ENCODE peak calls at places on chromosomes 11 and 22, in eight cellular contexts. D is neural crest cell; M is fibroblast of villous mesenchyme; L is naive thymus-derived CD8-positive, alpha-beta T cell; K is stimulated activated naive CD8-positive, alpha-beta T cell treated with anti-CD3 and anti-CD28 coated beads, Interleukin-15, amount 100 ng/mL, for 72 hours; O is RWPE2; Y is EH; J is nephron progenitor cell. Q is an unnamed sample.

GRCh38 chr11:48020092-48020755 is 39.9 kb downstream of the PTPRJ start:
- DNase-seq in D (no peak), M (no peak), L (no peak), K (no peak), O (no peak), Y (no peak), J (no peak), Q (no peak)

GRCh38 chr11:6542727-6543126 is 45.6 kb downstream of the DNHD1 start:
- DNase-seq in D (no peak), M (no peak), L (no peak), K (no peak), O (no peak), Y (no peak), J (no peak), Q (no peak)

GRCh38 chr11:119907934-119908760 is 179.1 kb upstream of the NECTIN1 start:
- DNase-seq in D (no peak), M (no peak), L (no peak), K (no peak), O (no peak), Y (no peak), J (no peak), Q (no peak)

GRCh38 chr11:12210200-12210599 is 99.8 kb downstream of the MICAL2 start:
- DNase-seq in D (no peak), M (no peak), L (no peak), K (no peak), O (no peak), Y (no peak), J (no peak), Q (no peak)

GRCh38 chr11:134283461-134284230 is 7.5 kb downstream of the GLB1L3 start:
- DNase-seq in D (no peak), M (no peak), L (no peak), K (no peak), O (no peak), Y (no peak), J (no peak), Q (no peak)

GRCh38 chr22:35844886-35845285 is 127.2 kb downstream of the APOL5 start:
- DNase-seq in D (no peak), M (no peak), L (no peak), K (no peak), O (no peak), Y (no peak), J (no peak), Q (no peak)

GRCh38 chr11:125164422-125165110 is at the start of gene PKNOX2:
- DNase-seq in D (peak), M (peak), L (peak), K (peak), O (no peak), Y (peak), J (peak), Q (peak)

GRCh38 chr22:31613286-31613903 is 48.6 kb downstream of the PISD start:
- DNase-seq in D (no peak), M (no peak), L (no peak), K (no peak), O (peak), Y (no peak), J (no peak), Q (no peak)

GRCh38 chr11:85062626-85063025 is 564.5 kb downstream of the DLG2 start:
- DNase-seq in D (no peak), M (no peak), L (no peak), K (no peak), O (no peak), Y (no peak), J (no peak), Q (no peak)

GRCh38 chr11:74470526-74470925 is 3.2 kb upstream of the KCNE3 start:
- DNase-seq in D (no peak), M (no peak), L (no peak), K (no peak), O (no peak), Y (no peak), J (no peak), Q (no peak)

GRCh38 chr11:122100222-122101080 is 15.6 kb downstream of the BLID start:
- DNase-seq in D (peak), M (peak), L (no peak), K (no peak), O (no peak), Y (peak), J (peak), Q (no peak)

GRCh38 chr11:10044618-10045017 is 249.4 kb downstream of the SBF2 start:
- DNase-seq in D (no peak), M (no peak), L (no peak), K (no peak), O (no peak), Y (no peak), J (no peak), Q (no peak)

GRCh38 chr11:75212463-75212862 is 28.1 kb upstream of the TPBGL start:
- DNase-seq in D (no peak), M (no peak), L (no peak), K (no peak), O (no peak), Y (no peak), J (no peak), Q (no peak)

GRCh38 chr22:37351268-37351667 is 69.0 kb downstream of the CYTH4 start:
- DNase-seq in D (no peak), M (no peak), L (no peak), K (no peak), O (no peak), Y (no peak), J (no peak), Q (no peak)

GRCh38 chr11:110907629-110908028 is 195.4 kb upstream of the ARHGAP20 start:
- DNase-seq in D (no peak), M (peak), L (no peak), K (no peak), O (peak), Y (peak), J (no peak), Q (no peak)

GRCh38 chr11:118364956-118365615 is 5.7 kb downstream of the UBE4A start:
- DNase-seq in D (no peak), M (no peak), L (no peak), K (no peak), O (no peak), Y (no peak), J (no peak), Q (no peak)

GRCh38 chr11:64729851-64730382 is 6.9 kb upstream of the NRXN2 start:
- DNase-seq in D (peak), M (no peak), L (no peak), K (no peak), O (peak), Y (peak), J (peak), Q (no peak)